ENCODE peak calls at places on chromosomes 4 and X, in six cellular contexts. F is CD8-positive, alpha-beta T cell; V is omental fat pad; T is prostate gland; Y is adrenal gland; H is GM10248. E is an unnamed sample.

GRCh38 chrX:74420194-74421035 is 878 bp upstream of the SLC16A2 start:
- DNase-seq in H (no peak), V (no peak), F (no peak), T (peak), Y (peak), E (peak)

GRCh38 chr4:150577786-150578185 is 4.2 kb upstream of the MAB21L2 start:
- DNase-seq in Y (no peak), T (no peak), H (no peak), V (no peak), F (no peak), E (no peak)

GRCh38 chr4:39642885-39643550 is 4.4 kb upstream of the SMIM14 start:
- DNase-seq in F (no peak), Y (no peak), T (no peak), V (no peak), H (no peak), E (no peak)

GRCh38 chr4:182492456-182492855 is 249.3 kb downstream of the TENM3 start:
- DNase-seq in V (no peak), H (no peak), F (no peak), Y (no peak), T (no peak), E (peak)

GRCh38 chr4:170190265-170190664 is 100.5 kb upstream of the AADAT start:
- DNase-seq in V (no peak), H (no peak), F (no peak), T (no peak), Y (no peak), E (no peak)

GRCh38 chr4:6644792-6645530 is 4.5 kb downstream of the MRFAP1 start:
- DNase-seq in Y (no peak), V (no peak), F (no peak), T (no peak), H (no peak), E (no peak)

GRCh38 chrX:121208563-121208962 is 161.2 kb downstream of the GLUD2 start:
- DNase-seq in V (no peak), H (no peak), F (no peak), Y (no peak), T (no peak), E (no peak)

GRCh38 chr4:132071815-132072214 is 1077.3 kb upstream of the PCDH10 start:
- DNase-seq in F (no peak), Y (no peak), V (no peak), H (no peak), T (no peak), E (no peak)

GRCh38 chr4:15778742-15779231 is 659 bp downstream of the CD38 start:
- DNase-seq in Y (peak), V (no peak), F (peak), H (peak), T (peak), E (no peak)

GRCh38 chr4:145302725-145303124 is 122.3 kb upstream of the OTUD4 start:
- DNase-seq in V (no peak), Y (no peak), F (no peak), T (no peak), H (no peak), E (no peak)

GRCh38 chr4:165175879-165176278 is 31.5 kb upstream of the KLHL2 start:
- DNase-seq in Y (peak), T (no peak), H (no peak), V (no peak), F (no peak), E (no peak)

GRCh38 chr4:22019676-22020075 is 71.1 kb upstream of the KCNIP4 start:
- DNase-seq in H (no peak), V (no peak), T (no peak), F (no peak), Y (no peak), E (peak)

GRCh38 chr4:87530868-87531267 is 1.7 kb upstream of the SPARCL1 start:
- DNase-seq in H (no peak), T (peak), Y (peak), F (no peak), V (no peak), E (peak)

GRCh38 chr4:8277356-8278008 is 7.9 kb downstream of the HTRA3 start:
- DNase-seq in H (no peak), Y (no peak), F (no peak), V (no peak), T (no peak), E (no peak)

GRCh38 chrX:38081926-38082708 is 75.8 kb downstream of the SYTL5 start:
- DNase-seq in V (no peak), T (no peak), F (no peak), Y (no peak), H (no peak), E (no peak)

GRCh38 chr4:69881173-69881773 is 21.3 kb upstream of the SULT1E1 start:
- DNase-seq in F (no peak), T (peak), Y (peak), V (no peak), H (peak), E (peak)

GRCh38 chrX:154516655-154517100 is 646 bp upstream of the FAM3A start:
- DNase-seq in T (no peak), H (no peak), F (no peak), V (no peak), Y (peak), E (no peak)

GRCh38 chr4:104979083-104979760 is 167.5 kb upstream of the TET2 start:
- DNase-seq in Y (no peak), F (no peak), V (no peak), H (no peak), T (no peak), E (no peak)

GRCh38 chrX:109830704-109831206 is 97.7 kb upstream of the ACSL4 start:
- DNase-seq in H (peak), F (no peak), Y (no peak), V (no peak), T (no peak), E (peak)

GRCh38 chrX:63784346-63784901 is 590 bp downstream of the ARHGEF9 start:
- DNase-seq in F (no peak), Y (no peak), V (no peak), T (no peak), H (no peak), E (no peak)

GRCh38 chr4:901192-901910 is 30.8 kb downstream of the GAK start:
- DNase-seq in T (no peak), V (no peak), H (no peak), Y (no peak), F (no peak), E (no peak)

GRCh38 chrX:153969125-153969903 is 2.3 kb downstream of the HCFC1 start:
- DNase-seq in H (no peak), V (no peak), T (no peak), F (no peak), Y (no peak), E (no peak)

GRCh38 chr4:147863808-147864472 is 132.1 kb downstream of the ARHGAP10 start:
- DNase-seq in H (no peak), F (no peak), T (no peak), Y (no peak), V (no peak), E (no peak)

GRCh38 chr4:186472948-186473347 is 82.4 kb downstream of the MTNR1A start:
- DNase-seq in V (no peak), H (no peak), T (no peak), Y (no peak), F (no peak), E (peak)

GRCh38 chr4:111475001-111475400 is 670.3 kb upstream of the FAM241A start:
- DNase-seq in Y (no peak), V (no peak), F (no peak), H (no peak), T (no peak), E (peak)

GRCh38 chr4:108559067-108559793 is 61.1 kb upstream of the RPL34 start:
- DNase-seq in F (no peak), T (no peak), Y (no peak), V (no peak), H (no peak), E (no peak)

GRCh38 chr4:37001688-37002436 is 242.7 kb upstream of the NWD2 start:
- DNase-seq in H (no peak), V (no peak), Y (no peak), T (no peak), F (no peak), E (no peak)

GRCh38 chrX:153179131-153179530 is at the start of gene MAGEA1:
- DNase-seq in T (no peak), F (no peak), V (no peak), H (no peak), Y (no peak), E (no peak)

GRCh38 chr4:89769856-89770255 is 67.1 kb downstream of the SNCA start:
- DNase-seq in H (no peak), F (no peak), T (no peak), V (no peak), Y (no peak), E (no peak)

GRCh38 chrX:42437211-42437610 is 340.8 kb downstream of the PPP1R2C start:
- DNase-seq in V (no peak), T (no peak), F (no peak), H (no peak), Y (no peak), E (no peak)

GRCh38 chr4:6231663-6232165 is 31.4 kb upstream of the JAKMIP1 start:
- DNase-seq in Y (no peak), V (no peak), H (no peak), F (no peak), T (no peak), E (no peak)

GRCh38 chr4:126405369-126405982 is 1090.7 kb downstream of the FAT4 start:
- DNase-seq in F (no peak), H (no peak), Y (no peak), V (no peak), T (no peak), E (peak)

GRCh38 chr4:10611673-10612072 is 72.9 kb downstream of the CLNK start:
- DNase-seq in V (no peak), H (no peak), Y (no peak), T (no peak), F (no peak), E (peak)

DNA sequence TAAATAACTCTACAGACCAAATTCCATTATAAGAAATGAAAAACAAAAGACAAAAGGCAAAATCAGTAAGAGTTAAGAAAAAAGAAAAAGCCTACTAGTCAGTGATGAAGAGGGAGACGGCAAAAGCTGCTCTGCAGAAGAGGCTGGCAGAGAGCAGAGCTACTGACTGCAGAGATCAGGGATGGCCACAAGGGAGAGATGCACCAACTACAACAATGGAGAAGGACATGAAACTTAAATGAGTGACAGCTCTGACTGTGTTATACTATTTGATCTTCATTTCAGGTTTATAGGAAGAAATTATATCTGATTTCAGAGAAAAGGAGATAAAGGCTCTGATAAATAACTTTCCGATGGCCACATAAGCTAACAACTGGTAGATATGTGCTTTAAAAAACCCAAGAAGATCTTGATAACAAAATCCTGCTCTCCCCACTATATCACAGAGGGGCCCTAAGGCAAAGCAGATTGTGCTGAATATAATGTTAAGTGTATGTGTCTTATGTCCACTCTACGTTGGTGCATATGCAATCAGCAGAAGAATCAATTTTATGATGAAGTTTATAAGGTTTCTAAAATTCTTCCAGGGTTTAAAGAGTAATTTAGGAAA is 58.4 kb upstream of the COX18 start:
- DNase-seq in V (no peak), Y (no peak), H (no peak), F (no peak), T (no peak), E (no peak)
- TF ChIP-seq CTCF in V (no peak), Y (peak), H (peak), F (no peak), T (no peak), E (peak)

DNA sequence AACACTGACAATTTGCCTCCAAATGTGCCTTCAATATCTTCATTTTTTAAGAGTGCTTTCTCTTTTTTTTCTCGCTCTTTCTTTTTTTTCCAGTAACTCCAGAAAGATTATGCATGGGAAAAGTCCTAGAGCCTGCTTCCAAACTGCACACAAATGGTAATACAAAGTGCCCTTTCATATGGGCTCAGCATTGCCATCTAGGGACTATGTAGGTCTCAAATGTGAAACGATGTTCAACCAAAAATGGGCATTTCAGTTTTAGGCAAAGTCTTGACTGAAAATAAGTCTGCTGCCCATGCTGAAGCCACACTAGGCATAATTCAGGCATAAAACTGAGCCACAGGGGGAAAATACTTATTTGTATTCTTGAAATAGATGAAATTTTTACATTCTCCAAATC is 65.6 kb downstream of the SYNPO2 start:
- DNase-seq in Y (no peak), T (no peak), F (no peak), V (no peak), H (no peak), E (no peak)
- TF ChIP-seq CTCF in Y (no peak), T (no peak), F (no peak), V (no peak), H (peak), E (peak)

GRCh38 chrX:68942797-68943196 is 114.0 kb downstream of the EFNB1 start:
- DNase-seq in F (no peak), H (no peak), T (no peak), Y (no peak), V (no peak), E (no peak)

GRCh38 chrX:68947882-68948605 is 119.2 kb downstream of the EFNB1 start:
- DNase-seq in V (no peak), Y (no peak), F (no peak), T (no peak), H (peak), E (no peak)

GRCh38 chrX:68944211-68944610 is 115.4 kb downstream of the EFNB1 start:
- DNase-seq in F (no peak), T (no peak), V (no peak), Y (no peak), H (no peak), E (no peak)

GRCh38 chrX:68945081-68945602 is 116.3 kb downstream of the EFNB1 start:
- DNase-seq in H (no peak), Y (no peak), T (no peak), F (no peak), V (no peak), E (no peak)

GRCh38 chrX:68945603-68946228 is 116.9 kb downstream of the EFNB1 start:
- DNase-seq in F (no peak), T (no peak), V (no peak), Y (no peak), H (peak), E (no peak)
- TF ChIP-seq CTCF in F (no peak), T (no peak), V (no peak), Y (peak), H (no peak), E (peak)

GRCh38 chrX:18596096-18596495 is 75.8 kb downstream of the RS1 start:
- DNase-seq in F (no peak), T (no peak), H (no peak), V (no peak), Y (no peak), E (no peak)
- TF ChIP-seq CTCF in F (no peak), T (no peak), H (no peak), V (no peak), Y (no peak), E (no peak)

DNA sequence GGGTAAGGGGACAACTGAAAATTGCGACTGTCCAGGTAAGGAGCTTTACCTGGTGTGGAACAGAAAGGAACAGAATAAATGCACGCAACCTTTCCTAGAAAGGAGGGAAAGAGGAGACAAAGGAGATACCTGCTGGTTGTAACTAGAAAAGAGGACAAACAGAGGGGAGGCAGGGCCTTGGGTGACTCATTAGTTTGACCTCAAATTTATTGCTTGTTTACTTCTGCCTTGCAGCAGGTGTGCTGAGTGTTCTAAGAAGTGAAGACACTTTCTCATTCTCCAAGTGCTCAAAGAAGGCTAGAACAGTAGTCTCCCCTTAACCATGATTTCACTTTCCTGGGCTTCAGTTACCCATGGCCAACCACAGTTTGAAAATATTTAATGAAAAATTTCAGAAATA is 123.1 kb upstream of the BOD1L1 start:
- DNase-seq in H (no peak), F (no peak), T (no peak), Y (no peak), V (no peak), E (no peak)
- TF ChIP-seq CTCF in H (no peak), F (no peak), T (no peak), Y (no peak), V (no peak), E (no peak)

GRCh38 chr4:76435689-76436176 is 704 bp downstream of the SHROOM3 start:
- DNase-seq in F (no peak), V (no peak), H (no peak), T (no peak), Y (no peak), E (no peak)
- TF ChIP-seq CTCF in F (no peak), V (no peak), H (no peak), T (no peak), Y (no peak), E (peak)

GRCh38 chrX:39652336-39652735 is 445.4 kb downstream of the BCOR start:
- DNase-seq in H (peak), V (no peak), Y (no peak), F (no peak), T (no peak), E (no peak)
- TF ChIP-seq CTCF in H (peak), V (no peak), Y (peak), F (no peak), T (no peak), E (peak)

GRCh38 chrX:113759422-113759821 is 824.5 kb upstream of the HTR2C start:
- DNase-seq in V (no peak), F (no peak), T (no peak), H (no peak), Y (no peak), E (no peak)
- TF ChIP-seq CTCF in V (no peak), F (no peak), T (no peak), H (no peak), Y (no peak), E (no peak)

E was measured in AG09319.